ENCODE peak calls at places on chromosomes 3 and 15, in eight cellular contexts. U, A, X, C, T, V, J and O are unnamed samples.

GRCh38 chr3:195270350-195271115 is 426 bp downstream of the XXYLT1 start:
- DNase-seq in T (no peak), J (peak; percentile 37), C (peak; percentile 68), U (peak; percentile 70), V (peak; percentile 82), A (peak; percentile 90), X (peak; percentile 88), O (no peak)

GRCh38 chr3:99646107-99646435 is 7.7 kb downstream of the COL8A1 start:
- DNase-seq in X (no peak), U (no peak), V (no peak), J (no peak), A (no peak), T (no peak), C (no peak), O (no peak)

GRCh38 chr3:179421500-179421899 is 29.8 kb downstream of the GNB4 start:
- DNase-seq in X (no peak), U (peak; percentile 11), A (no peak), T (peak; percentile 4), V (no peak), J (no peak), C (peak; percentile 65), O (no peak)

GRCh38 chr3:42815826-42816225 is 6.6 kb downstream of the ACKR2 start:
- DNase-seq in U (no peak), C (peak; percentile 18), V (no peak), T (no peak), A (no peak), X (no peak), J (no peak), O (no peak)

GRCh38 chr3:126828306-126828705 is 124.3 kb downstream of the CHCHD6 start:
- DNase-seq in C (no peak), U (no peak), X (no peak), T (no peak), A (no peak), J (no peak), V (no peak), O (no peak)

GRCh38 chr15:41870689-41871081 is 23.2 kb downstream of the SPTBN5 start:
- DNase-seq in A (no peak), U (no peak), J (no peak), C (no peak), X (no peak), T (peak; percentile 60), V (no peak), O (no peak)

GRCh38 chr3:79497447-79498111 is 270.2 kb downstream of the ROBO1 start:
- DNase-seq in V (peak; percentile 14), T (no peak), J (no peak), A (no peak), X (peak; percentile 55), C (peak; percentile 23), U (no peak), O (no peak)

GRCh38 chr3:99537416-99537815 is 101.0 kb upstream of the COL8A1 start:
- DNase-seq in X (no peak), J (no peak), C (no peak), U (no peak), V (no peak), A (no peak), T (no peak), O (no peak)

GRCh38 chr15:85168642-85169173 is 187.1 kb downstream of the PDE8A start:
- DNase-seq in V (peak; percentile 85), J (peak; percentile 74), U (peak; percentile 75), A (no peak), C (peak; percentile 37), X (peak; percentile 56), T (no peak), O (peak; percentile 74)

GRCh38 chr3:111047053-111047452 is 24.6 kb upstream of the NECTIN3 start:
- DNase-seq in C (no peak), U (no peak), X (no peak), T (no peak), A (no peak), V (no peak), J (no peak), O (no peak)

GRCh38 chr3:24688446-24689148 is 193.9 kb upstream of the THRB start:
- DNase-seq in J (no peak), X (no peak), V (no peak), C (no peak), U (peak; percentile 58), T (no peak), A (no peak), O (no peak)

GRCh38 chr3:54538346-54538745 is 389.5 kb downstream of the LRTM1 start:
- DNase-seq in A (no peak), T (no peak), J (no peak), X (no peak), V (no peak), U (peak; percentile 1), C (peak; percentile 24), O (no peak)

GRCh38 chr3:42010530-42010929 is 48.6 kb upstream of the ULK4 start:
- DNase-seq in J (no peak), T (no peak), C (no peak), A (no peak), U (no peak), X (no peak), V (no peak), O (no peak)

GRCh38 chr15:50148362-50148963 is 29.4 kb upstream of the ATP8B4 start:
- DNase-seq in J (no peak), T (peak; percentile 43), A (no peak), V (no peak), U (peak; percentile 91), X (no peak), C (peak; percentile 48), O (no peak)

GRCh38 chr3:64621726-64622400 is 65.9 kb downstream of the ADAMTS9 start:
- DNase-seq in T (no peak), V (no peak), A (no peak), U (no peak), J (no peak), X (no peak), C (no peak), O (no peak)

DNA sequence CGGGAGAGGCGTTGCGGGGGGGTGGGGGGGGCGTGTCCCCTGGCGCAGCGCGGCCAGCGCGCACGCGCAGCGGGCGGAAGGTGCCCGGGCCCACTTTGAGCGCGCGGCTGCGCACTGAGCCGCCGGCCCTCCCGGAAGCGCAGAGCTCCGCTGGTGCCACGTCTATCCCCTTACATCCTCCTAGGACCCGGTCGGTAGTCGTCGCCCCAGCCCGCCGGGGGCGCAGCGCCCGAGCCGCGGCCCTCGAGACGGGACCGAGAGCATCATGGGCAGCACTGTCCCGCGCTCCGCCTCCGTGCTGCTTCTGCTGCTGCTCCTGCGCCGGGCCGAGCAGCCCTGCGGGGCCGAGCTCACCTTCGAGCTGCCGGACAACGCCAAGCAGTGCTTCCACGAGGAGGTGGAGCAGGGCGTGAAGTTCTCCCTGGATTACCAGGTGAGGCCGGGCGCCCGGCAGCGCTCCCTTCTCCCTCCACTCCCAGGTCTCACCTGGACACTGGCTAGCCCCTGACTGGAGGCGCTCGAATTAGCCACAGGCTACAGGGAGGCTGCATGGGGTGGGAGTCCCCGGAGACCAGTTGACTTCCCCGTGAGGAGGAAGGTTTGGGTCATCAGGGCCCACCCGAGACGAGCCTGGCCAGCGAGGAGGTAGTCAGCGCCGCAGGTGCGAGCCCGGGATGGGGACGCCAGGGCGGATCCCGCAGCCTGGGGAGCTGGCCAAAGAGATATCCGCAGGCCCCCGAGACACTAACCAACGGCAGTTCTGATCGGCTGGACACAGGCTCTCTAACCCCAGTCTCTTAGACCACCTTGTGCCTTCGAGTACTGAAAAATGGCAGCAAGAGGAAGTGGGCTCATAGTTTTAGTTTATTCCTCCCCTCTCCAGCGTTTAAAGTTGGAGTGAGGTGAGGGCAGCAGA is at the start of gene TMED3:
- DNase-seq in T (peak; percentile 46), V (peak; percentile 92), X (peak; percentile 98), C (peak; percentile 91), U (peak; percentile 90), A (peak; percentile 89), J (peak; percentile 86), O (peak; percentile 87)
- TF ChIP-seq CTCF in T (no peak), V (peak; percentile 42), X (peak; percentile 16), C (no peak), U (peak; percentile 24), A (no peak), J (peak; percentile 13), O (peak; percentile 22)

DNA sequence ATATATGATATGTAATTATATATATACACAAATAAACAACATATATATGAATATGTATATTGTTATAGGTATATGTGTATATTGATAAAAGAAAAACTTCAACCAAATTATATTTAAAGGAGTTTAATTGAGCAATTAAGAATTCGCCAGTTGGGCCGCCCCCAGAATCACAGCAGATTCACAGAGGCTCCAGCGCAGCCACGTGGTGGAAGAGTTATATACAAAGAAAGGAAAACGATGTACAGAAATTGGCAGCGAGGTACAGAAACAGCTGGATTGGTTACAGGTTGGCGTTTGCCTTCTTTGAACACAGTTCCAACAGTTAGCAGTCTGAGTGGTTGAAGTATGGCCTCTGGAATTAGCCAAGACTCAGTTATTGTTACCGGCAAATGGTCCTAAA is 137.3 kb upstream of the SLC24A5 start:
- DNase-seq in X (no peak), J (no peak), T (no peak), V (no peak), U (no peak), A (no peak), C (no peak), O (no peak)
- TF ChIP-seq CTCF in X (no peak), J (no peak), T (peak; percentile 27), V (no peak), U (no peak), A (no peak), C (no peak), O (no peak)

GRCh38 chr3:169669816-169670215 is 6.3 kb upstream of the MECOM start:
- DNase-seq in U (no peak), J (no peak), T (no peak), X (no peak), C (no peak), A (no peak), V (no peak), O (no peak)

GRCh38 chr3:169668081-169668956 is 4.8 kb upstream of the MECOM start:
- DNase-seq in C (peak; percentile 67), A (peak; percentile 79), J (peak; percentile 62), V (peak; percentile 37), U (peak; percentile 18), T (no peak), X (no peak), O (peak; percentile 68)

GRCh38 chr3:169667380-169667671 is 3.8 kb upstream of the MECOM start:
- DNase-seq in V (no peak), T (no peak), X (no peak), U (no peak), A (no peak), J (no peak), C (no peak), O (no peak)

GRCh38 chr3:169667710-169668080 is 4.2 kb upstream of the MECOM start:
- DNase-seq in X (no peak), J (no peak), U (no peak), C (no peak), A (no peak), T (no peak), V (no peak), O (no peak)

GRCh38 chr3:169668957-169669681 is 5.6 kb upstream of the MECOM start:
- DNase-seq in V (peak; percentile 91), T (no peak), X (peak; percentile 80), C (peak; percentile 88), J (peak; percentile 95), U (peak; percentile 59), A (peak; percentile 93), O (peak; percentile 90)
- TF ChIP-seq CTCF in V (peak; percentile 98), T (peak; percentile 95), X (peak; percentile 82), C (peak; percentile 87), J (peak; percentile 75), U (peak; percentile 74), A (peak; percentile 85), O (peak; percentile 76)

DNA sequence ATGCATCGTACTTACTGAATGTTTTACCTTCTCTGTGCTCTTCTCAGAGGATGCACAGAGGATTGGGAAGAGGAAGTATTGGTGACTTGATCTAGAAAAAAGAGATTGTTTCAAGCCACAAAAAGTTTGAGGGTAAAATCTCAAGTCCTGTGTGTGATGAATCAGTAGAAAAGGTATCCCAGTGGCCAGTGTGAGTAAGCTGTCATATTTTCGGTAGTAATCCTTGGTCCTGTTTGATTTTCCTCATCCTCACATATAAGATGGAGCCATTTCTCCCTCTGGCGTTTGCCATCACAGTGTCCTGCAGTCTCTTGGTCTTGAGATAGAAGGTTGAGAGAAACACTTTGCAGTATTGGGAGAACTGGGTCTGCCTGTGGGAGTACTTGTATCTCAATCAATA is 166.8 kb downstream of the LPP start:
- DNase-seq in T (no peak), V (no peak), C (no peak), J (no peak), U (no peak), X (no peak), A (no peak), O (no peak)
- TF ChIP-seq CTCF in T (no peak), V (no peak), C (no peak), J (no peak), U (no peak), X (no peak), A (no peak), O (no peak)